ENCODE peak calls at places on chromosomes 13 and 19, in four cellular contexts. One of them, this sample, is unnamed.

GRCh38 chr19:45947926-45948325 is 25.7 kb downstream of the NOVA2 start:
- DNase-seq in tibial artery: no peak
- DNase-seq in neuronal stem cell: no peak
- DNase-seq in naive thymus-derived CD4-positive, alpha-beta T cell: no peak
- DNase-seq in this sample: no peak

GRCh38 chr13:41511827-41512226 is 54.5 kb downstream of the RGCC start:
- DNase-seq in tibial artery: no peak
- DNase-seq in neuronal stem cell: no peak
- DNase-seq in naive thymus-derived CD4-positive, alpha-beta T cell: no peak
- DNase-seq in this sample: no peak

GRCh38 chr13:49731766-49732165 is 40.5 kb upstream of the EBPL start:
- DNase-seq in tibial artery: no peak
- DNase-seq in neuronal stem cell: no peak
- DNase-seq in naive thymus-derived CD4-positive, alpha-beta T cell: no peak
- DNase-seq in this sample: no peak

GRCh38 chr19:12994701-12995595 is at the start of gene NFIX:
- DNase-seq in tibial artery: peak
- DNase-seq in neuronal stem cell: no peak
- DNase-seq in naive thymus-derived CD4-positive, alpha-beta T cell: peak
- DNase-seq in this sample: no peak

GRCh38 chr19:55600336-55601028 is 394 bp downstream of the ZNF524 start:
- DNase-seq in tibial artery: no peak
- DNase-seq in neuronal stem cell: peak
- DNase-seq in naive thymus-derived CD4-positive, alpha-beta T cell: no peak
- DNase-seq in this sample: no peak

GRCh38 chr13:77429320-77430142 is 102.6 kb upstream of the MYCBP2 start:
- DNase-seq in tibial artery: no peak
- DNase-seq in neuronal stem cell: no peak
- DNase-seq in naive thymus-derived CD4-positive, alpha-beta T cell: peak
- DNase-seq in this sample: no peak

GRCh38 chr13:102195566-102196462 is 206.0 kb downstream of the FGF14 start:
- DNase-seq in tibial artery: no peak
- DNase-seq in neuronal stem cell: no peak
- DNase-seq in naive thymus-derived CD4-positive, alpha-beta T cell: no peak
- DNase-seq in this sample: no peak

GRCh38 chr13:29993716-29994488 is 143.5 kb upstream of the UBL3 start:
- DNase-seq in tibial artery: no peak
- DNase-seq in neuronal stem cell: no peak
- DNase-seq in naive thymus-derived CD4-positive, alpha-beta T cell: no peak
- DNase-seq in this sample: peak

GRCh38 chr13:32969516-32969941 is 46.7 kb upstream of the KL start:
- DNase-seq in tibial artery: no peak
- DNase-seq in neuronal stem cell: no peak
- DNase-seq in naive thymus-derived CD4-positive, alpha-beta T cell: no peak
- DNase-seq in this sample: no peak

GRCh38 chr13:41767801-41768200 is 193.1 kb downstream of the VWA8 start:
- DNase-seq in tibial artery: no peak
- DNase-seq in neuronal stem cell: no peak
- DNase-seq in naive thymus-derived CD4-positive, alpha-beta T cell: no peak
- DNase-seq in this sample: no peak

GRCh38 chr19:2550431-2551171 is 74.7 kb downstream of the GADD45B start:
- DNase-seq in tibial artery: no peak
- DNase-seq in neuronal stem cell: no peak
- DNase-seq in naive thymus-derived CD4-positive, alpha-beta T cell: no peak
- DNase-seq in this sample: peak

GRCh38 chr13:76641056-76641455 is 245.1 kb downstream of the KCTD12 start:
- DNase-seq in tibial artery: no peak
- DNase-seq in neuronal stem cell: no peak
- DNase-seq in naive thymus-derived CD4-positive, alpha-beta T cell: no peak
- DNase-seq in this sample: no peak

GRCh38 chr19:54162241-54162805 is 2.8 kb upstream of the LENG1 start:
- DNase-seq in tibial artery: peak
- DNase-seq in neuronal stem cell: no peak
- DNase-seq in naive thymus-derived CD4-positive, alpha-beta T cell: peak
- DNase-seq in this sample: no peak

GRCh38 chr19:32458500-32459123 is 53.0 kb downstream of the DPY19L3 start:
- DNase-seq in tibial artery: no peak
- DNase-seq in neuronal stem cell: no peak
- DNase-seq in naive thymus-derived CD4-positive, alpha-beta T cell: no peak
- DNase-seq in this sample: no peak

GRCh38 chr13:25819856-25820530 is 231.8 kb downstream of the SHISA2 start:
- DNase-seq in tibial artery: no peak
- DNase-seq in neuronal stem cell: no peak
- DNase-seq in naive thymus-derived CD4-positive, alpha-beta T cell: no peak
- DNase-seq in this sample: no peak

GRCh38 chr13:48221301-48222190 is 11.5 kb upstream of the ITM2B start:
- DNase-seq in tibial artery: peak
- DNase-seq in neuronal stem cell: no peak
- DNase-seq in naive thymus-derived CD4-positive, alpha-beta T cell: no peak
- DNase-seq in this sample: no peak

GRCh38 chr13:103324641-103325040 is 258.4 kb upstream of the SLC10A2 start:
- DNase-seq in tibial artery: no peak
- DNase-seq in neuronal stem cell: no peak
- DNase-seq in naive thymus-derived CD4-positive, alpha-beta T cell: no peak
- DNase-seq in this sample: no peak

GRCh38 chr19:42170715-42171114 is 38.5 kb upstream of the POU2F2 start:
- DNase-seq in tibial artery: no peak
- DNase-seq in neuronal stem cell: no peak
- DNase-seq in naive thymus-derived CD4-positive, alpha-beta T cell: no peak
- DNase-seq in this sample: no peak

GRCh38 chr19:42528354-42529247 is at the start of gene CEACAM1:
- DNase-seq in tibial artery: no peak
- DNase-seq in neuronal stem cell: no peak
- DNase-seq in naive thymus-derived CD4-positive, alpha-beta T cell: peak
- DNase-seq in this sample: no peak

GRCh38 chr19:16316506-16316882 is 8.1 kb upstream of the KLF2 start:
- DNase-seq in tibial artery: no peak
- DNase-seq in neuronal stem cell: no peak
- DNase-seq in naive thymus-derived CD4-positive, alpha-beta T cell: no peak
- DNase-seq in this sample: no peak
- H3K27ac ChIP-seq in tibial artery: peak
- H3K27ac ChIP-seq in neuronal stem cell: no peak
- H3K27ac ChIP-seq in naive thymus-derived CD4-positive, alpha-beta T cell: no peak
- H3K27ac ChIP-seq in this sample: no peak

GRCh38 chr13:39037410-39037879 is 444 bp downstream of the PROSER1 start:
- DNase-seq in tibial artery: peak
- DNase-seq in neuronal stem cell: no peak
- DNase-seq in naive thymus-derived CD4-positive, alpha-beta T cell: no peak
- DNase-seq in this sample: no peak

GRCh38 chr13:39037880-39038568 is at the start of the genes NHLRC3 and PROSER1:
- DNase-seq in tibial artery: peak
- DNase-seq in neuronal stem cell: peak
- DNase-seq in naive thymus-derived CD4-positive, alpha-beta T cell: peak
- DNase-seq in this sample: peak

GRCh38 chr13:39035204-39035603 is 2.7 kb downstream of the PROSER1 start:
- DNase-seq in tibial artery: no peak
- DNase-seq in neuronal stem cell: no peak
- DNase-seq in naive thymus-derived CD4-positive, alpha-beta T cell: no peak
- DNase-seq in this sample: no peak

GRCh38 chr13:39035799-39036198 is 2.1 kb downstream of the PROSER1 start:
- DNase-seq in tibial artery: no peak
- DNase-seq in neuronal stem cell: no peak
- DNase-seq in naive thymus-derived CD4-positive, alpha-beta T cell: no peak
- DNase-seq in this sample: no peak

DNA sequence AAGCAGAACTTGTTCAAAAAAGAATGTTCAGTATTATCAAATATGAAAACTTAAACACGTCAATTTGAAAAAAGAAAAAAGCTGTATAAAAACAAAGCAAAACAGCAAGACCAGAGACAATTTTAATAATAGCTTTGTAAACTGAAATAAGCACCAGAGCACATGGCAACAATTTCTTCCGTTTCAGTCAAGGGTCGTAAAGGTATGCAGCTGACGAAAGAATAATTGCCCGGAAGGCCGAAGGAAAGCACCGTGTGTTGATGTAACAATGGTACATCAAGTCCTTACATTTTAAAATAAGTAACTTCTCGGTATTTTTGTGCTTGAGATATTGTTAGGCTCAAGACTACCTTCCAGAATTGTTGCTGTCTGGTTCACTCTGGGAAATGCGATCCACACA is 1.7 kb downstream of the PROSER1 start:
- DNase-seq in tibial artery: no peak
- DNase-seq in neuronal stem cell: no peak
- DNase-seq in naive thymus-derived CD4-positive, alpha-beta T cell: no peak
- DNase-seq in this sample: no peak
- H3K27ac ChIP-seq in tibial artery: no peak
- H3K27ac ChIP-seq in neuronal stem cell: no peak
- H3K27ac ChIP-seq in naive thymus-derived CD4-positive, alpha-beta T cell: peak
- H3K27ac ChIP-seq in this sample: no peak

GRCh38 chr19:1361601-1362384 is 21.9 kb upstream of the NDUFS7 start:
- DNase-seq in tibial artery: no peak
- DNase-seq in neuronal stem cell: no peak
- DNase-seq in naive thymus-derived CD4-positive, alpha-beta T cell: no peak
- DNase-seq in this sample: no peak
- H3K27ac ChIP-seq in tibial artery: peak
- H3K27ac ChIP-seq in neuronal stem cell: peak
- H3K27ac ChIP-seq in naive thymus-derived CD4-positive, alpha-beta T cell: no peak
- H3K27ac ChIP-seq in this sample: peak

DNA sequence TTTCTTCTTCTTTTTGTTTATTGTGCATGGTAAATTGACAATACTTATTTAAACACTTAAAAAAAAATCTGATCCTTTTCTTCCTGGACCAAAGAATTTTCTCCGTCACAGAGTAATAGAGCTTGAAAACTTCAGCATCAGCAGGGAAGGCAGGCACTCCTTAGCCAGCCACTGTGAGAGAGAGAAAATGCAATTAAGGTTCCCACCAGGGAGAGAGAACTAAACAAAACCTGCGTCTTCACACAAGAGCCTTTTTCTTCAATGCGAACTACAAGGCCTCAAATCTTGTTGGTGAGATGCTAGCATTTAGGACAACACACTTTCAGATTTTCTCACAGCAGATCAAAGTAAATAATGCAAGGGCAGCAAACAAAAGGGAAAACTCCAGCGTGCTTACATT is 80.2 kb downstream of the DACH1 start:
- DNase-seq in tibial artery: no peak
- DNase-seq in neuronal stem cell: peak
- DNase-seq in naive thymus-derived CD4-positive, alpha-beta T cell: no peak
- DNase-seq in this sample: no peak
- H3K27ac ChIP-seq in tibial artery: no peak
- H3K27ac ChIP-seq in neuronal stem cell: peak
- H3K27ac ChIP-seq in naive thymus-derived CD4-positive, alpha-beta T cell: no peak
- H3K27ac ChIP-seq in this sample: no peak

DNA sequence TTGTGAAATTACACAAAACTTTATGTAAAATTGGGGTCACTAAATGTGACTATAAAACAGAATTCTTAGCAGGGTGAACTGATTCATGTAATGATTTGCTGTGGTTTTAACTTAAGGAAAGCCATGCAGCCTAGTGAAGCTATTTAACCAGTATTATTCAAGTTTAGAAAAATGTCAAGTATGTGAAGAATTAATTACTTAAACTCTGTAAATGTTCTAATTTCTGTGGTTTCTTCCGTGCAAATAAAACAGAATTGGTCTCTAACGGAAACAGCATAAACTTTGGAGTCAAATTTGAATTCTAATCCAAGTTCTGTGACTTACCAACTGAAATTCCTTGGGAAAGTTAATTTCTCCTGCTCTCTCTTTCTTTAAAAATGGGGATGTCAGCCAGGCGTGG is 13.3 kb downstream of the CDC16 start:
- DNase-seq in tibial artery: no peak
- DNase-seq in neuronal stem cell: no peak
- DNase-seq in naive thymus-derived CD4-positive, alpha-beta T cell: no peak
- DNase-seq in this sample: no peak
- H3K27ac ChIP-seq in tibial artery: no peak
- H3K27ac ChIP-seq in neuronal stem cell: no peak
- H3K27ac ChIP-seq in naive thymus-derived CD4-positive, alpha-beta T cell: no peak
- H3K27ac ChIP-seq in this sample: no peak

GRCh38 chr13:46595136-46595917 is 42.4 kb downstream of the LRCH1 start:
- DNase-seq in tibial artery: no peak
- DNase-seq in neuronal stem cell: no peak
- DNase-seq in naive thymus-derived CD4-positive, alpha-beta T cell: no peak
- DNase-seq in this sample: no peak
- H3K27ac ChIP-seq in tibial artery: peak
- H3K27ac ChIP-seq in neuronal stem cell: no peak
- H3K27ac ChIP-seq in naive thymus-derived CD4-positive, alpha-beta T cell: no peak
- H3K27ac ChIP-seq in this sample: no peak

GRCh38 chr13:67223742-67224141 is 6.4 kb downstream of the PCDH9 start:
- DNase-seq in tibial artery: no peak
- DNase-seq in neuronal stem cell: no peak
- DNase-seq in naive thymus-derived CD4-positive, alpha-beta T cell: no peak
- DNase-seq in this sample: no peak
- H3K27ac ChIP-seq in tibial artery: no peak
- H3K27ac ChIP-seq in neuronal stem cell: no peak
- H3K27ac ChIP-seq in naive thymus-derived CD4-positive, alpha-beta T cell: no peak
- H3K27ac ChIP-seq in this sample: peak

DNA sequence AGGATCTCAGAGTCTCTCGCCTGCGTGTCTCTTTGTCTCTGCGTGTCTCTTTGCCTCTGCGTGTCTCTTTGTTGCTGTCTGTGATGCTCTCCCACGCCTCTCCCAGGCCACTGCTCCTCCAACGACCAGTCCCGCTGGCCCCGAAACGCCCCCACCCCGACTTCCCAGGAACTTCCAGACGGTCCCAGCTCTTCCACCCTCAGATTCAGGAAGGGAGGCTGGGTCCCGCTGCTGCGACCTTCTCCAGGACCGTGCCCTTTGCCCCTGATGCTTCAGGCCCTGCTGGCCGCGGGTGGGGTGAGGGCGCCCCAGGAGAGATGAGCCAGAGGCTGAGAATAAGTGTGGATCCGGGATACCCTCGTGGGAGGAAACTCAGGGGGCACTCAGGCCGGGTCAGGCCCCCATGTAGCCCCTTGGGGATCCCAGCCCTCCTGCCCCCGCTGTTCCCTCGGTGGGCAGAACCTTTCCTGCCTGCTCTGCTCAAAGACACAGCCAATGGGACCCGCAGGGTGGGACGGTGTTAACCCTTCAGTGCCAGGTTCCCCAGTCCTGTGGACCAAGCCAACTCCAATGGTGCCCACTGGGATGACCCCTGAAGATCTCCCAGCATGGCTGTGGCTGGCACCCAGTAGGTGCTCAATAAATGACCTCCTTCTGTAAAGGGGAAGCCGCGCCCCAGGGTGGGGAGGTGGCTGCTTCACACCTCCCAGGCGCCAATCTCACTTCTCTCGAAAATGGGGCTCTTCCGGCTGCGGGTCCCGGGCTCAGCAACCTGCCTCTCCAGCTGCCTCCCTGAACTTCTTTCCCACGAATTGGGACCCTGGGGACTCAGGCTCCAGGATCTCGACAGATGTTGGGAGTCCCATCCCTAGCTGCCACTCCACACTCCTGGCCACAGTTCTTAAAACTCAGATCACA is 1.5 kb upstream of the S1PR5 start:
- DNase-seq in tibial artery: no peak
- DNase-seq in neuronal stem cell: no peak
- DNase-seq in naive thymus-derived CD4-positive, alpha-beta T cell: no peak
- DNase-seq in this sample: no peak
- H3K27ac ChIP-seq in tibial artery: no peak
- H3K27ac ChIP-seq in neuronal stem cell: no peak
- H3K27ac ChIP-seq in naive thymus-derived CD4-positive, alpha-beta T cell: no peak
- H3K27ac ChIP-seq in this sample: peak

This sample was measured in caudate nucleus.